ENCODE peak calls at places on chromosomes 13 and 19, in six cellular contexts. S is Panc1, U is upper lobe of left lung, N is K562, V is HCT116, K is HepG2. O is an unnamed sample.

GRCh38 chr13:87426737-87427136 is 244.4 kb upstream of the SLITRK5 start:
- ATAC-seq in S (no peak), U (no peak), N (no peak), V (no peak), K (no peak), O (no peak)

GRCh38 chr13:102948006-102948405 is 102.2 kb downstream of the ERCC5 start:
- ATAC-seq in S (no peak), U (no peak), N (no peak), V (no peak), K (no peak), O (no peak)

GRCh38 chr13:50800091-50800739 is 43.3 kb downstream of the DLEU7 start:
- ATAC-seq in S (no peak), U (no peak), N (no peak), V (no peak), K (no peak), O (no peak)

GRCh38 chr13:23788459-23788858 is 100.7 kb downstream of the MIPEP start:
- ATAC-seq in S (no peak), U (no peak), N (no peak), V (no peak), K (no peak), O (no peak)

GRCh38 chr19:41688098-41688497 is at the start of gene CEACAM7:
- ATAC-seq in S (no peak), U (no peak), N (no peak), V (no peak), K (no peak), O (no peak)

GRCh38 chr19:56654151-56654550 is 11.2 kb downstream of the SMIM17 start:
- ATAC-seq in S (no peak), U (no peak), N (no peak), V (no peak), K (no peak), O (no peak)

GRCh38 chr13:46181799-46182490 is at the start of gene LCP1:
- ATAC-seq in S (no peak), U (peak), N (peak), V (no peak), K (no peak), O (no peak)

GRCh38 chr13:44374348-44374712 is 706 bp downstream of the SERP2 start:
- ATAC-seq in S (no peak), U (peak), N (no peak), V (no peak), K (no peak), O (peak)

GRCh38 chr13:28048768-28049167 is 51.6 kb downstream of the FLT3 start:
- ATAC-seq in S (no peak), U (no peak), N (no peak), V (no peak), K (no peak), O (no peak)

GRCh38 chr19:54674021-54674617 is 11.3 kb downstream of the LILRB4 start:
- ATAC-seq in S (peak), U (no peak), N (peak), V (peak), K (no peak), O (no peak)

GRCh38 chr13:39682788-39683187 is 27.3 kb downstream of the COG6 start:
- ATAC-seq in S (no peak), U (no peak), N (no peak), V (no peak), K (no peak), O (no peak)

GRCh38 chr13:40539954-40540706 is 126.3 kb downstream of the FOXO1 start:
- ATAC-seq in S (peak), U (no peak), N (no peak), V (peak), K (peak), O (peak)

GRCh38 chr19:52662631-52663030 is 24.5 kb upstream of the ZNF83 start:
- ATAC-seq in S (no peak), U (no peak), N (no peak), V (peak), K (no peak), O (no peak)

GRCh38 chr13:108288741-108289140 is 19.2 kb downstream of the TNFSF13B start:
- ATAC-seq in S (no peak), U (no peak), N (no peak), V (no peak), K (no peak), O (no peak)

GRCh38 chr13:49368688-49369087 is 75.2 kb downstream of the CAB39L start:
- ATAC-seq in S (no peak), U (no peak), N (no peak), V (no peak), K (no peak), O (no peak)

GRCh38 chr19:5032101-5032967 is 63.4 kb downstream of the KDM4B start:
- ATAC-seq in S (no peak), U (no peak), N (no peak), V (no peak), K (no peak), O (no peak)

GRCh38 chr19:5605362-5605761 is 17.2 kb downstream of the SAFB2 start:
- ATAC-seq in S (no peak), U (no peak), N (no peak), V (no peak), K (no peak), O (no peak)

GRCh38 chr19:40139533-40140287 is 49.0 kb upstream of the ZNF780A start:
- ATAC-seq in S (peak), U (peak), N (peak), V (peak), K (no peak), O (no peak)

GRCh38 chr19:12139309-12139708 is 841 bp downstream of the ZNF20 start:
- ATAC-seq in S (no peak), U (no peak), N (no peak), V (no peak), K (peak), O (no peak)

GRCh38 chr13:49554387-49554786 is 31.0 kb downstream of the RCBTB1 start:
- ATAC-seq in S (no peak), U (no peak), N (no peak), V (no peak), K (no peak), O (no peak)

GRCh38 chr13:33403807-33404362 is 118.3 kb upstream of the STARD13 start:
- ATAC-seq in S (no peak), U (no peak), N (no peak), V (no peak), K (no peak), O (no peak)

GRCh38 chr13:31890946-31891345 is 140.6 kb upstream of the FRY start:
- ATAC-seq in S (no peak), U (peak), N (no peak), V (no peak), K (no peak), O (no peak)

GRCh38 chr19:40744554-40745401 is 5.5 kb downstream of the ACTMAP start:
- ATAC-seq in S (peak), U (peak), N (peak), V (peak), K (peak), O (no peak)

GRCh38 chr13:32299893-32300292 is 15.3 kb downstream of the ZAR1L start:
- ATAC-seq in S (no peak), U (no peak), N (no peak), V (no peak), K (no peak), O (no peak)

GRCh38 chr19:28920269-28921066 is 292.5 kb downstream of the UQCRFS1 start:
- ATAC-seq in S (no peak), U (no peak), N (no peak), V (no peak), K (no peak), O (no peak)

GRCh38 chr19:29664753-29665214 is 477 bp upstream of the PLEKHF1 start:
- ATAC-seq in S (peak), U (no peak), N (no peak), V (peak), K (peak), O (no peak)

GRCh38 chr19:8366961-8367326 is 3.0 kb downstream of the ANGPTL4 start:
- ATAC-seq in S (no peak), U (no peak), N (no peak), V (no peak), K (no peak), O (peak)

GRCh38 chr19:32363175-32363574 is 17.8 kb downstream of the ZNF507 start:
- ATAC-seq in S (no peak), U (peak), N (no peak), V (no peak), K (peak), O (peak)

GRCh38 chr19:3027981-3028304 is 1.1 kb downstream of the TLE2 start:
- ATAC-seq in S (no peak), U (peak), N (no peak), V (no peak), K (no peak), O (no peak)

GRCh38 chr13:97000295-97000925 is 6.1 kb upstream of the OXGR1 start:
- ATAC-seq in S (no peak), U (no peak), N (no peak), V (no peak), K (no peak), O (no peak)

GRCh38 chr13:112846411-112847115 is 122.5 kb upstream of the MCF2L start:
- ATAC-seq in S (no peak), U (no peak), N (no peak), V (no peak), K (no peak), O (no peak)
- H3K4me3 ChIP-seq in S (no peak), U (no peak), N (no peak), V (no peak), K (no peak), O (no peak)

GRCh38 chr19:1234041-1234669 is 3.6 kb downstream of the CBARP start:
- ATAC-seq in S (no peak), U (no peak), N (no peak), V (no peak), K (no peak), O (no peak)

GRCh38 chr19:1231729-1232128 is 6.1 kb downstream of the CBARP start:
- ATAC-seq in S (peak), U (peak), N (no peak), V (no peak), K (peak), O (no peak)

GRCh38 chr19:1232231-1232637 is 5.6 kb downstream of the CBARP start:
- ATAC-seq in S (peak), U (peak), N (peak), V (no peak), K (peak), O (peak)

GRCh38 chr19:1233361-1233667 is 4.5 kb downstream of the CBARP start:
- ATAC-seq in S (no peak), U (no peak), N (no peak), V (no peak), K (no peak), O (no peak)

DNA sequence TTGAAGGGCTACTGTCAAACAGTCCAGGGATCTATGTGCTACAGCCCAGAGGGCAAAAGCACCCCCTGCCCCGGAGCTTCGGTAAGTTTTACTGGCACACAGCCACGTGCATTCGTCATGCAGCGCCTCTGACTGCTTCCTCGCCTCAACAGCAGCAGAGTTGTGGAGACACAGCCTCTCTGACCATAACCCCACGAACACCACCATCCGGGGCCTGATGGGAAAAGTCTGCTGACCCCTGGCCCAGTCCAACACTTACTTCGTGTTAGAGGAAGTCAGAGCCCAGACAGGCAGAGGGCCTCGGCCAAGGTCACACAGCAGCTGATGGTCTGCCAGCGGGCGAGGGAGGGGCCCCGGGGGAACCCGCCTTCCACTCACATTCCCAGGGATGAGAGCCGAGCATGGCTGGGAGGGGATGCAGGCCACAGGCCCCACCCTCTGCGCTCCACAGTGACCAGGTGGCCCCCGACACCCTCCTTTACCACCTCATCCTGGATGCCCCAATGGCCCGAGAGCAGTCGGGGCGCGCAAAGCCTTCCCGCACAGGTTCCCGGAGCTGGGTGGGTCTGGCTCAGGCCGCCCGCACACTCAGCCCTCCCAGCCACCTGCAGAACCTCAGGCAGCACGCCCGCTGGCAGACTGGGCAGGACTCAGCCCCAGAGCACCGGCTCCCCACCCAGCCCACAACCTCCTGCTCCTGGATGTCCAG is 5.0 kb downstream of the CBARP start:
- ATAC-seq in S (peak), U (peak), N (no peak), V (no peak), K (peak), O (peak)
- H3K27ac ChIP-seq in S (peak), U (peak), N (peak), V (peak), K (peak), O (peak)

GRCh38 chr19:13783565-13784500 is 9.6 kb downstream of the C19orf53 start:
- ATAC-seq in S (no peak), U (no peak), N (no peak), V (no peak), K (no peak), O (no peak)

GRCh38 chr19:13790354-13790753 is 4.9 kb upstream of the ZSWIM4 start:
- ATAC-seq in S (no peak), U (no peak), N (no peak), V (no peak), K (no peak), O (no peak)

GRCh38 chr19:13794388-13794751 is 873 bp upstream of the ZSWIM4 start:
- ATAC-seq in S (no peak), U (peak), N (no peak), V (no peak), K (no peak), O (peak)

GRCh38 chr19:13784731-13785452 is 10.4 kb upstream of the ZSWIM4 start:
- ATAC-seq in S (peak), U (peak), N (peak), V (peak), K (peak), O (peak)

GRCh38 chr19:13788991-13789390 is 6.3 kb upstream of the ZSWIM4 start:
- ATAC-seq in S (no peak), U (no peak), N (no peak), V (no peak), K (no peak), O (no peak)
- TF ChIP-seq POLR2AphosphoS5 in S (no peak), U (no peak), N (no peak), V (no peak), K (no peak), O (peak)

GRCh38 chr19:49814010-49814409 is 918 bp upstream of the FUZ start:
- ATAC-seq in S (no peak), U (no peak), N (no peak), V (no peak), K (no peak), O (no peak)
- H3K4me3 ChIP-seq in S (peak), U (peak), N (no peak), V (no peak), K (no peak), O (no peak)

GRCh38 chr19:46737761-46738171 is 8.1 kb upstream of the FKRP start:
- ATAC-seq in S (no peak), U (no peak), N (no peak), V (no peak), K (no peak), O (no peak)

GRCh38 chr19:46733693-46734240 is 12.1 kb upstream of the FKRP start:
- ATAC-seq in S (no peak), U (no peak), N (no peak), V (no peak), K (no peak), O (no peak)

GRCh38 chr19:46737275-46737654 is 8.6 kb upstream of the FKRP start:
- ATAC-seq in S (no peak), U (no peak), N (peak), V (no peak), K (no peak), O (no peak)

GRCh38 chr19:46739290-46739771 is 6.5 kb upstream of the FKRP start:
- ATAC-seq in S (no peak), U (peak), N (no peak), V (no peak), K (no peak), O (peak)

GRCh38 chr19:46736544-46737274 is 9.1 kb upstream of the FKRP start:
- ATAC-seq in S (no peak), U (no peak), N (peak), V (no peak), K (peak), O (no peak)
- H3K27ac ChIP-seq in S (no peak), U (peak), N (peak), V (no peak), K (no peak), O (peak)

GRCh38 chr13:98675837-98676236 is 76.6 kb downstream of the SLC15A1 start:
- ATAC-seq in S (no peak), U (no peak), N (no peak), V (no peak), K (no peak), O (no peak)

GRCh38 chr13:98677398-98677797 is 75.1 kb downstream of the SLC15A1 start:
- ATAC-seq in S (no peak), U (no peak), N (no peak), V (no peak), K (no peak), O (no peak)

GRCh38 chr13:98674968-98675528 is 77.4 kb downstream of the SLC15A1 start:
- ATAC-seq in S (no peak), U (no peak), N (no peak), V (no peak), K (peak), O (no peak)

GRCh38 chr13:98676239-98676638 is 76.2 kb downstream of the SLC15A1 start:
- ATAC-seq in S (no peak), U (no peak), N (no peak), V (no peak), K (no peak), O (no peak)

DNA sequence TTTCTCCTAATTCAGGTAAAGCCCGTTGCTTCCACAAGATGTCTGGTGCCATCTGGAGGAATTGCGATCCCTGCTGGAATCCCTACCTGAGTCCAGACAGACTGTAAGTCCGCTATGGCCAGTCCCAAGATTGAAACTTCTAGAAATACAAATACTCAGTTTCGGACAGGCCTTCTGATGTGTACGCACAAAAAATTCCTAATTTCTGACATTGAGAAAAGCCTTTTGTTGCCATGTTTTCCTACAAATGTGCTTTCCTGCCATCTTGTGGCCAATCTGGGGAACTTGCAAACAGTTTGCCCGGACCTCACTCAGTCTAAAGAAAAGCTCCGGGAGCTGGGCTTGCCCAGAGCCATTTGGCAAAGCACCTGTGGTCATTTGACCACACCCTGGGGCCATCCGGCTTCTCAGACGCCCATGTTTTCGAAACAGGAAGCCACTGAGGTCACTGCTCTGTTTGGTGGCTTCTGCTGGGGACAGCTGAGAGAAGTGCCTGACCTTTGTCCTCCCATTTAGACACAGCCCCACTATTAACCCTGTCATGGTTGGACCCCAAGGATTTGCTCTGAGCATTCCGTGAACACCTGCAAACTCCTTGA is 79.4 kb downstream of the SLC15A1 start:
- ATAC-seq in S (peak), U (peak), N (peak), V (peak), K (peak), O (peak)
- TF ChIP-seq POLR2AphosphoS5 in S (no peak), U (no peak), N (no peak), V (no peak), K (no peak), O (no peak)

GRCh38 chr19:14035706-14036105 is 4.1 kb downstream of the IL27RA start:
- ATAC-seq in S (no peak), U (no peak), N (no peak), V (no peak), K (no peak), O (no peak)

GRCh38 chr19:14028901-14029300 is 953 bp downstream of the RLN3 start:
- ATAC-seq in S (no peak), U (no peak), N (no peak), V (no peak), K (no peak), O (no peak)

GRCh38 chr19:14030997-14031718 is 404 bp upstream of the IL27RA start:
- ATAC-seq in S (peak), U (no peak), N (peak), V (no peak), K (peak), O (peak)

GRCh38 chr19:14031719-14032480 is at the start of gene IL27RA:
- ATAC-seq in S (peak), U (peak), N (peak), V (peak), K (peak), O (peak)

GRCh38 chr19:14033946-14034345 is 2.4 kb downstream of the IL27RA start:
- ATAC-seq in S (no peak), U (no peak), N (no peak), V (no peak), K (no peak), O (no peak)
- H3K4me3 ChIP-seq in S (no peak), U (no peak), N (no peak), V (no peak), K (no peak), O (no peak)

DNA sequence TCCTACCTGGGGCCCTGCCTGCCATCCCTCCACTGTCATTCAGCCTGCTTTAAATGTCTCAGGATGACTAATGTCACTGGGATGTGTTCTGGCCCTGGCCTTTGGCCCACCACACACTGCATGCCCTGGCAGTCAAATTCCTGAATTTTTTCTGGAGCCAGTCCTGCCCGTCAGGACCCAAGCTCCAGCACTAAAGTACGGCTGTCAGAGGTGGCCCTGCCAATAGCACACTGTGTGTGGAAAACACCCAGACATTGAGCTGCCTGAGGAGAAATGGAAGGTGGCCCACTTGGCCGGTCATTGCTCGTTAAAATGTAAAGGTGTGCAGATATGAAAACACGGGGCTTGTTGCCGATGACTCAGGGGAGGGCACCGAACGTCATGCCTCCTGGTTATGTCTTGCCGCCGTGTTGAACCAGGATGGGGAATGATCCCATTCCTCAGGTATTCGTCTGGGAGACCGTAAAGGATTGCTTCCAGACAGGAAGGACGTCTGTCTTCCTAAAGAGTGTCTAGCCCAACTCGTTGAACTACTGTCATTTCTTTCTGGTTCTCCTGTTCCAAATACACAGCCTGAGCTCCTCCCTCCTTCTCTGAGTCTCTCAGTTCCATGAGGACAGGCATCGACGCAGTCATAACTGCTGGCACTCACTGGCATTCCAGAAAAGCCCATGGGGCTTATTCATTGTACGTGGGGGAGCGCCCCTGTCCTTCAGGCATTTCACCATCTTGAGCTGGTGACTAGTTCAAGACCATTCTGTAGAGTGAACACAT is 40.6 kb downstream of the COL4A2 start:
- ATAC-seq in S (no peak), U (no peak), N (no peak), V (peak), K (peak), O (peak)
- H3K27ac ChIP-seq in S (no peak), U (peak), N (no peak), V (no peak), K (no peak), O (peak)